ENCODE peak calls at places on chromosomes 13 and 19, in ten cellular contexts. J is endodermal cell; R is CD4-positive, alpha-beta T cell; Y is left lung; Z is Caco-2; U is tibial artery; P is IMR-90; V is fibroblast of lung; G is aorta; F is right atrium auricular region. L is an unnamed sample. For H3K9me3, the result is how much of the 10 kb centered on the place peaks cover.

GRCh38 chr13:112071011-112071901 is 4.3 kb downstream of the SOX1 start:
- DNase-seq in J (no peak), R (no peak), Y (no peak), Z (no peak), U (no peak), P (no peak), V (no peak), G (no peak), F (no peak), L (no peak)

GRCh38 chr13:39119422-39119821 is 81.2 kb downstream of the NHLRC3 start:
- DNase-seq in J (peak), R (no peak), Y (no peak), Z (no peak), U (no peak), P (no peak), V (no peak), G (no peak), F (no peak), L (no peak)

GRCh38 chr13:113087923-113088690 is 17.5 kb upstream of the F7 start:
- DNase-seq in J (peak), R (no peak), Y (no peak), Z (no peak), U (no peak), P (no peak), V (no peak), G (peak), F (no peak), L (no peak)

GRCh38 chr13:100789481-100789880 is 114.9 kb upstream of the TMTC4 start:
- DNase-seq in J (no peak), R (no peak), Y (peak), Z (no peak), U (no peak), P (no peak), V (peak), G (no peak), F (no peak), L (no peak)

GRCh38 chr13:76976488-76976887 is 15.4 kb upstream of the CLN5 start:
- DNase-seq in J (no peak), R (no peak), Y (no peak), Z (no peak), U (no peak), P (no peak), V (peak), G (no peak), F (no peak), L (no peak)

GRCh38 chr19:47406711-47407416 is 12.5 kb downstream of the MEIS3 start:
- DNase-seq in J (peak), R (no peak), Y (no peak), Z (peak), U (no peak), P (no peak), V (no peak), G (no peak), F (no peak), L (no peak)

GRCh38 chr13:72590091-72590490 is 137.3 kb downstream of the MZT1 start:
- DNase-seq in J (no peak), R (no peak), Y (no peak), Z (no peak), U (no peak), P (no peak), V (no peak), G (no peak), F (no peak), L (no peak)

GRCh38 chr13:112896736-112897602 is 72.0 kb upstream of the MCF2L start:
- DNase-seq in J (no peak), R (no peak), Y (no peak), Z (no peak), U (no peak), P (no peak), V (no peak), G (peak), F (no peak), L (no peak)

GRCh38 chr19:31502536-31503170 is 153.4 kb upstream of the TSHZ3 start:
- DNase-seq in J (no peak), R (no peak), Y (no peak), Z (no peak), U (no peak), P (no peak), V (no peak), G (no peak), F (peak), L (no peak)

GRCh38 chr19:1707240-1707639 is 46.1 kb upstream of the ONECUT3 start:
- DNase-seq in J (no peak), R (no peak), Y (no peak), Z (no peak), U (no peak), P (no peak), V (no peak), G (no peak), F (no peak), L (no peak)

GRCh38 chr19:33675501-33676124 is 53.9 kb downstream of the CHST8 start:
- DNase-seq in J (no peak), R (no peak), Y (no peak), Z (no peak), U (no peak), P (no peak), V (no peak), G (peak), F (peak), L (no peak)

GRCh38 chr13:78238911-78239310 is 320.3 kb upstream of the EDNRB start:
- DNase-seq in J (no peak), R (no peak), Y (no peak), Z (no peak), U (no peak), P (no peak), V (peak), G (no peak), F (no peak), L (no peak)

GRCh38 chr19:48477696-48478338 is 8.6 kb downstream of the CYTH2 start:
- DNase-seq in J (no peak), R (no peak), Y (no peak), Z (no peak), U (no peak), P (no peak), V (no peak), G (no peak), F (no peak), L (no peak)

GRCh38 chr19:11091343-11092153 is 2.3 kb downstream of the LDLR start:
- DNase-seq in J (peak), R (peak), Y (peak), Z (peak), U (peak), P (peak), V (peak), G (no peak), F (peak), L (peak)

GRCh38 chr19:40217921-40218890 is at the start of gene TTC9B:
- DNase-seq in J (peak), R (peak), Y (no peak), Z (no peak), U (no peak), P (no peak), V (no peak), G (no peak), F (no peak), L (no peak)

GRCh38 chr13:21203132-21203531 is 26.7 kb downstream of the MRPL57 start:
- DNase-seq in J (no peak), R (no peak), Y (no peak), Z (no peak), U (no peak), P (peak), V (no peak), G (no peak), F (no peak), L (no peak)

GRCh38 chr13:51542358-51542972 is 41.8 kb upstream of the WDFY2 start:
- DNase-seq in J (no peak), R (no peak), Y (no peak), Z (no peak), U (no peak), P (peak), V (no peak), G (no peak), F (no peak), L (no peak)

GRCh38 chr13:43783820-43784219 is 3.0 kb downstream of the ENOX1 start:
- DNase-seq in J (no peak), R (no peak), Y (no peak), Z (peak), U (no peak), P (peak), V (peak), G (no peak), F (no peak), L (no peak)

GRCh38 chr19:13849991-13850909 is 26.7 kb upstream of the NANOS3 start:
- DNase-seq in J (peak), R (peak), Y (peak), Z (peak), U (peak), P (peak), V (peak), G (peak), F (peak), L (no peak)

GRCh38 chr13:32080328-32080744 is 48.8 kb downstream of the FRY start:
- DNase-seq in J (no peak), R (no peak), Y (no peak), Z (no peak), U (no peak), P (no peak), V (no peak), G (no peak), F (no peak), L (no peak)

GRCh38 chr19:43518051-43518450 is 8.9 kb downstream of the ETHE1 start:
- DNase-seq in J (no peak), R (no peak), Y (no peak), Z (no peak), U (no peak), P (no peak), V (no peak), G (no peak), F (no peak), L (no peak)

GRCh38 chr19:35493971-35494370 is 3.7 kb upstream of the KRTDAP start:
- DNase-seq in J (no peak), R (no peak), Y (no peak), Z (no peak), U (peak), P (no peak), V (no peak), G (no peak), F (no peak), L (no peak)

GRCh38 chr19:46932346-46932745 is 71.5 kb downstream of the ARHGAP35 start:
- DNase-seq in J (no peak), R (no peak), Y (no peak), Z (no peak), U (no peak), P (peak), V (peak), G (no peak), F (no peak), L (no peak)

GRCh38 chr19:1026189-1027019 is at the start of gene CNN2:
- DNase-seq in J (peak), R (peak), Y (peak), Z (peak), U (peak), P (peak), V (peak), G (peak), F (peak), L (no peak)

GRCh38 chr13:80048802-80049201 is 292.1 kb downstream of the SPRY2 start:
- DNase-seq in J (peak), R (peak), Y (peak), Z (no peak), U (peak), P (peak), V (peak), G (peak), F (peak), L (peak)

GRCh38 chr13:27788271-27788670 is 4.0 kb upstream of the GSX1 start:
- DNase-seq in J (no peak), R (no peak), Y (no peak), Z (no peak), U (no peak), P (no peak), V (no peak), G (no peak), F (no peak), L (no peak)

GRCh38 chr13:35470671-35471465 is 5.6 kb downstream of the MAB21L1 start:
- DNase-seq in J (peak), R (no peak), Y (no peak), Z (no peak), U (peak), P (peak), V (peak), G (peak), F (peak), L (no peak)

GRCh38 chr13:97116754-97117153 is 105.4 kb upstream of the MBNL2 start:
- DNase-seq in J (peak), R (no peak), Y (no peak), Z (no peak), U (no peak), P (peak), V (peak), G (no peak), F (no peak), L (no peak)

GRCh38 chr19:58217607-58218391 is 10.9 kb upstream of the ZNF544 start:
- DNase-seq in J (no peak), R (no peak), Y (no peak), Z (no peak), U (no peak), P (no peak), V (no peak), G (no peak), F (no peak), L (no peak)
- H3K9me3 ChIP-seq in J (under half), R (half or more), Y (under half), Z (half or more), U (half or more), P (half or more), V (under half), G (under half), F (half or more), L (half or more)

DNA sequence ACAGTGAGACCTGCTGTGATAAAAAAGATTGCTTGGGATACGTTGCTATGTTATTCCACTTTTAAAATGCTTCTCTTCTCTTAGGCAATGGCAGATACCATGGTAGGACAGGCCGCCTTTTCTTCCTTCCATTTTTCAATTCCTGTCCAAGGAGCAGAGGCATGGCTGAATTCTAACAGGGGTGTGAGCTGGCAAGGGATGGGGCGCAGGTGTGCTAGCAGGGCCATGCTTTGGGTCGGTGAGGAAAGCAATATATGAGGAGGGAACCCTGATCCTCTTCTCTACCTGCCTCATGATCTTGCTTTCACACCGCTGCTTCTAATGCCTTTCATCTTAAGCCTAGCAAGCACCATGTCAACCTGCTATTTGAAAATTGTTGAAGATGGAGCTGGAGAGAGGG is 225.0 kb downstream of the KATNAL1 start:
- DNase-seq in J (no peak), R (no peak), Y (no peak), Z (no peak), U (no peak), P (no peak), V (no peak), G (no peak), F (no peak), L (no peak)
- H3K9me3 ChIP-seq in J (half or more), R (under half), Y (under half), Z (under half), U (under half), P (under half), V (under half), G (under half), F (under half), L (under half)

DNA sequence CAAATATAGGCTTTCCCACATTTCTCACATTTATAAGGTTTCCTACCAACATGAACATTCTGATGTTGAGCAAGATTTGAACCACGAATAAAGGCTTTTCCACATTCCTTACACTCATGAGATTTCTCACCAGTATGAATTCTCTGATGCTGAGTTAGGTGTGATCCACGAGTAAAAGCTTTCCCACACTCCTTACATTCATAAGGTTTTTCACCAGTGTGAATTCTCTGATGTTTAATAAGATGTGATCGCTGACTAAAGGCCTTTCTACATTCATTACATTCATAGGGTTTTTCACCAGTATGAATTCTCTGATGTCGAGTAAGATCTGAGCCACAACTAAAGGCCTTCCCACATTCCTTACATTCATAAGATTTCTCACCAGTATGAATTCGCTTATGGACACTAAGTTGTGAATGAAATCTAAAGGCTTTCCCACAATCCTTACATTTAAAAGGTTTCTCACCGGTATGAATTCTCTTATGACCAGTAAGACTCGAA is 19.0 kb downstream of the ZNF790 start:
- DNase-seq in J (no peak), R (no peak), Y (no peak), Z (no peak), U (no peak), P (no peak), V (peak), G (no peak), F (no peak), L (no peak)
- H3K9me3 ChIP-seq in J (half or more), R (half or more), Y (under half), Z (under half), U (half or more), P (half or more), V (under half), G (under half), F (half or more), L (half or more)

DNA sequence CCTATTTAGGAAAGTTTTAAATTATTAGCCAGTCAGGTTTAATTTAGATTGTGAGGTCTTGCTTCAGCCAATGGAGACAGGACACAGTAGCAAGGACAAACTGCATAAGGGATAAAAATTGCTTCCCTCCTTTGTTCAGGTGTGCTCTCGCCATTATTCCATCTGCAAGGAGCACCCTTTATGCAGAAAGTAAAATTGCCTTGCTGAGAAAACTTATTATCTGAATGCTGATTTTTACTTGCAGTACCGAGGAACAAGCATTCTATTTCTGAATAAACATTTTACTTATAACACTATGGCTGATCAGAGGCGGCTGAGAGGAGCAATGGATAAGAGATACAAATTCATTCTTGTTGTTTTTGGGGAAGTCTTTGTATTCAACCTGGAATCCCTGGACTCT is 8.0 kb downstream of the CYP4F22 start:
- DNase-seq in J (no peak), R (no peak), Y (no peak), Z (no peak), U (no peak), P (no peak), V (no peak), G (no peak), F (no peak), L (no peak)
- H3K9me3 ChIP-seq in J (under half), R (under half), Y (under half), Z (under half), U (under half), P (under half), V (under half), G (under half), F (under half), L (under half)

GRCh38 chr19:2866495-2867024 is 575 bp upstream of the ZNF556 start:
- DNase-seq in J (no peak), R (no peak), Y (no peak), Z (no peak), U (peak), P (no peak), V (no peak), G (no peak), F (no peak), L (no peak)

GRCh38 chr19:2858864-2859263 is 8.3 kb upstream of the ZNF556 start:
- DNase-seq in J (no peak), R (no peak), Y (no peak), Z (no peak), U (no peak), P (no peak), V (no peak), G (no peak), F (no peak), L (no peak)

GRCh38 chr19:2865334-2866221 is 1.6 kb upstream of the ZNF556 start:
- DNase-seq in J (no peak), R (no peak), Y (no peak), Z (no peak), U (peak), P (no peak), V (no peak), G (no peak), F (no peak), L (no peak)

GRCh38 chr19:2867025-2867991 is at the start of gene ZNF556:
- DNase-seq in J (peak), R (no peak), Y (no peak), Z (peak), U (no peak), P (no peak), V (no peak), G (no peak), F (no peak), L (no peak)

GRCh38 chr19:2863818-2864217 is 3.3 kb upstream of the ZNF556 start:
- DNase-seq in J (no peak), R (no peak), Y (no peak), Z (no peak), U (no peak), P (no peak), V (no peak), G (no peak), F (no peak), L (no peak)
- H3K9me3 ChIP-seq in J (under half), R (under half), Y (under half), Z (under half), U (under half), P (under half), V (under half), G (under half), F (under half), L (under half)

GRCh38 chr19:52557231-52557995 is 12.7 kb upstream of the ZNF701 start:
- DNase-seq in J (no peak), R (no peak), Y (no peak), Z (no peak), U (no peak), P (no peak), V (no peak), G (no peak), F (no peak), L (no peak)
- H3K9me3 ChIP-seq in J (half or more), R (half or more), Y (under half), Z (under half), U (half or more), P (half or more), V (under half), G (under half), F (half or more), L (half or more)

DNA sequence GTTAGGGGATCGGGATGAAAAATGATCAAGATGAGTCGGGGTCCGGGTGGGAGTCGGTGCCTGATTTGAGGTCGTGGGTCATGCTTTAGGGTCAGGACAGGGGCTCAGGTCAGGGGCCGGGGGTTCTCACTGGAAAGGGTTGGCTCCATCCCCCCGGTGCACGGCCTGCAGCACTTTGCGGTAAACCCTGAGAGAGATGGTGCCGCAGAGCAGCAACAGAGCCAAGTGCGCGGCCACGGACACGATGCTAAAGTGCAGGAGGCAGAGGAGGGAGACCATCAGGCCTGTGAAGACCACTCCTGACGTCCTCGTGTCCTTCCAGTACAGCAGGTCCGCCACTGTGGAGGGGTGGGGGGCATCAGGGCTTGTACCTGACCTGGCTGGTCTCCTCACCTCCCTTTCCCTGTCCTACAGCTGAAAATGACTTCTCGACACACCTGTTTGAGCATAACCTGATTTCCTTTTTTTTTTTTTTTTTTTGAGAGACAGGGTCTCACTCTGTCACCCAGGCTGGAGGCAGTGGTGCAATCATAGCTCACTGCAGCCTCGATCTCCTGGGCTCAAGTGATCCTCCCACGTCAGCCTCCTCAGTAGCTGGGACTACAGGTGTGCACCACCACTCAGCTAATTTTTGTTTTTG is 7.5 kb downstream of the RTN2 start:
- DNase-seq in J (no peak), R (no peak), Y (no peak), Z (no peak), U (no peak), P (no peak), V (no peak), G (no peak), F (no peak), L (no peak)
- H3K9me3 ChIP-seq in J (under half), R (under half), Y (under half), Z (under half), U (under half), P (under half), V (under half), G (under half), F (under half), L (under half)

DNA sequence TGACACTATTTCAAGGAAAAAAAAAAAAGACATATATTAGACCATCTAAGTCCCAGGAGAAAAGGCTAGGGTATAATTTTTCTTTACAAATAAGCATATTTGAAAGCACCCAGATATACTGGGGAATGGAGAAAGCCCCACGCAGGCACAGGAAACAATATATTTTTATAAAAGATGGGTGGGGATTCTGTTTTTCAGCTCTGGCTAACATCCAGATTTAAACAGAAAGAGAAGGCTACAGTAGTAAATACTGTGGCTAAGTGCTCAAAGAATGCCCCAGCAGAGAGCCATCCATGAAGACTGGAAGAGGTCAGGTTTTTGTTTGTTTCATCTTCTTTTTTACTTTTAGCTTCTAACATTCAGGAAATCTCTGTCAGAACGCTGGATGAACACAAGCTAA is 16.0 kb downstream of the ZNF44 start:
- DNase-seq in J (no peak), R (no peak), Y (no peak), Z (no peak), U (no peak), P (no peak), V (no peak), G (no peak), F (no peak), L (no peak)
- H3K9me3 ChIP-seq in J (half or more), R (half or more), Y (under half), Z (under half), U (half or more), P (half or more), V (under half), G (under half), F (under half), L (under half)

GRCh38 chr19:16506961-16507360 is 10.8 kb downstream of the C19orf44 start:
- DNase-seq in J (no peak), R (no peak), Y (no peak), Z (no peak), U (no peak), P (no peak), V (no peak), G (no peak), F (no peak), L (no peak)
- H3K9me3 ChIP-seq in J (under half), R (under half), Y (under half), Z (under half), U (under half), P (under half), V (under half), G (under half), F (under half), L (under half)

L was measured in AG04450.